ENCODE peak calls at places on chromosomes 1 and 21, in four cellular contexts. V is mammary epithelial cell, S is IMR-90, I is tibial artery. H is an unnamed sample. For H3K4me1, the result is how much of the 10 kb centered on the place peaks cover.

GRCh38 chr21:44012474-44013379 is 618 bp downstream of the TRAPPC10 start:
- DNase-seq in V (peak), S (peak), I (peak), H (no peak)

GRCh38 chr1:61318319-61319125 is 236.2 kb downstream of the NFIA start:
- DNase-seq in V (peak), S (peak), I (no peak), H (no peak)

GRCh38 chr1:110874303-110875215 is 1.6 kb downstream of the CD53 start:
- DNase-seq in V (no peak), S (no peak), I (no peak), H (no peak)

GRCh38 chr1:209659909-209660308 is 7.7 kb upstream of the LAMB3 start:
- DNase-seq in V (peak), S (peak), I (no peak), H (no peak)

GRCh38 chr1:234765181-234765580 is 155.2 kb upstream of the IRF2BP2 start:
- DNase-seq in V (no peak), S (peak), I (no peak), H (no peak)

GRCh38 chr1:27026621-27027574 is 14.2 kb upstream of the TENT5B start:
- DNase-seq in V (peak), S (peak), I (peak), H (no peak)

GRCh38 chr1:51897699-51898031 is 19.1 kb upstream of the NRDC start:
- DNase-seq in V (peak), S (peak), I (no peak), H (no peak)

GRCh38 chr1:156433602-156434001 is 64.6 kb downstream of the RHBG start:
- DNase-seq in V (no peak), S (no peak), I (no peak), H (no peak)

GRCh38 chr1:56771717-56772116 is 47.5 kb downstream of the FYB2 start:
- DNase-seq in V (no peak), S (no peak), I (no peak), H (no peak)

GRCh38 chr1:27603320-27603961 is 503 bp downstream of the AHDC1 start:
- DNase-seq in V (no peak), S (no peak), I (peak), H (no peak)

GRCh38 chr1:196856053-196856452 is 31.8 kb upstream of the CFHR4 start:
- DNase-seq in V (no peak), S (no peak), I (no peak), H (no peak)

GRCh38 chr1:14970115-14970798 is 183.3 kb upstream of the TMEM51 start:
- DNase-seq in V (peak), S (peak), I (peak), H (no peak)

GRCh38 chr1:186481303-186481888 is 20.5 kb upstream of the PDC start:
- DNase-seq in V (no peak), S (no peak), I (no peak), H (no peak)

GRCh38 chr1:70204578-70204977 is 801 bp downstream of the LRRC40 start:
- DNase-seq in V (peak), S (peak), I (no peak), H (no peak)

GRCh38 chr1:69976896-69977295 is 228.5 kb downstream of the LRRC40 start:
- DNase-seq in V (peak), S (peak), I (no peak), H (no peak)

GRCh38 chr1:1024421-1025415 is 4.8 kb downstream of the AGRN start:
- DNase-seq in V (peak), S (no peak), I (no peak), H (peak)

GRCh38 chr1:44273560-44274292 is 60.5 kb downstream of the DMAP1 start:
- DNase-seq in V (no peak), S (no peak), I (no peak), H (no peak)

GRCh38 chr1:147622731-147623130 is 47.6 kb downstream of the ACP6 start:
- DNase-seq in V (peak), S (peak), I (no peak), H (no peak)

GRCh38 chr1:228837817-228838716 is 102.8 kb downstream of the RHOU start:
- DNase-seq in V (peak), S (peak), I (peak), H (peak)

GRCh38 chr1:85578321-85579295 is 2.0 kb upstream of the CCN1 start:
- DNase-seq in V (no peak), S (peak), I (no peak), H (no peak)

GRCh38 chr1:37634554-37635308 is at the start of gene RSPO1:
- DNase-seq in V (peak), S (no peak), I (no peak), H (no peak)

GRCh38 chr1:180215856-180216625 is 14.0 kb upstream of the LHX4 start:
- DNase-seq in V (no peak), S (no peak), I (peak), H (no peak)

GRCh38 chr1:175338447-175339135 is 146.0 kb upstream of the KIAA0040 start:
- DNase-seq in V (no peak), S (no peak), I (no peak), H (no peak)

DNA sequence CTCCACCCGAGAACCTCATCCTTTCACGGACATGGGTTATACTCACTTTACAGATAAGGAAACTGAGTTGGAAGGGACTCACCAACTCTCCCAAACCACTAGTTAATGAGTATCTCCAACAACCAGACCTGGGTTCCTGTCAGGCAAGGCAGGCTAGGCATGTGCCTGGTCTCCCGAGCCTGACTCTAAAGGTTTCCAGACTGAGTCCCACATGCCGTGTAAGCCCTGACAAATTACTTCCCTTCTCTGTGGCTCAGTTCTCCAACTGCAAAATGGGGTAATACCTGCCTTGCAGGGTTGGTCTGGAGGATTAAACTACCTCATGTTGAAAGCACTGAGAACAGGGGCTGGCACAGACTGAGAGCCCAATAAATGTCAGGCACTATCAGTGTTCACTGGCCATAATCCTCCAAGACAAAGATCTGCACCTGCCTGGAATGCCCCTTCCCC is 34.2 kb downstream of the SSBP3 start:
- DNase-seq in V (no peak), S (no peak), I (no peak), H (no peak)
- H3K4me1 ChIP-seq in V (under half), S (under half), I (under half), H (under half)

GRCh38 chr1:203065191-203065590 is 20.6 kb downstream of the MYOG start:
- DNase-seq in V (no peak), S (no peak), I (no peak), H (no peak)
- H3K4me1 ChIP-seq in V (under half), S (under half), I (under half), H (under half)

GRCh38 chr1:116362050-116362449 is 11.0 kb upstream of the ATP1A1 start:
- DNase-seq in V (no peak), S (no peak), I (no peak), H (no peak)
- H3K4me1 ChIP-seq in V (under half), S (under half), I (under half), H (under half)

GRCh38 chr1:154784924-154785531 is 85.1 kb downstream of the KCNN3 start:
- DNase-seq in V (no peak), S (no peak), I (peak), H (no peak)

GRCh38 chr1:154787171-154787570 is 82.9 kb downstream of the KCNN3 start:
- DNase-seq in V (no peak), S (no peak), I (no peak), H (no peak)

GRCh38 chr1:154791292-154792278 is 78.5 kb downstream of the KCNN3 start:
- DNase-seq in V (peak), S (peak), I (no peak), H (no peak)

GRCh38 chr1:154788886-154789285 is 81.2 kb downstream of the KCNN3 start:
- DNase-seq in V (no peak), S (no peak), I (no peak), H (no peak)

DNA sequence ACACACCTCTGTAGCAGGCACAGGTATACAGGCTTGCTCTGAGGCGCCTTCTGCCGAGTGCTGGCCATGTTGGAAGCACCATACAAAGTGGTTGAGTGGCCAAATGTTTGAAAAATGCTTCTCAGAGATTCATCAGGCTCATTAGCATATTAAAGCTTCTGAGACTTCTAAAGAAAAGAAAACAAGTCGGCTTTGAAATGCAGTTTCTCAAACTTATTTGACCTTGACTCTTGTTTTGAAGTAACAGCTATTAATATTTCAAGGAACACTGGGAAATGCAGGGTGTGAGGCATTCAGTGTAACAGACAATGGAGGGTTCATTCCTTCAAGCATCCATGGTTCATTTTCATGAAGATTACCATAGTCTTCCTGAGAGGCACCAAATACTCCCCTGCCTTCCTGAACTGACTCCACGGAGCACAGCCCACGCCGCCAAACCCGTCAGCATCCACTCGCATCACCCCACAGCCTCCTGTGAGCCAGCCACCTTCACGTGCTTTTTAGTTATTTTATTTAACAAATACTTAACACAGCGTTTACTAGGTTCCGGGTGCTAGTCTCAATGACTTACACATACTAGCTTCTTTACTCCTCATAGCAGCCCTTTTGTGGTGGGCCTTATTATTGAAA is 81.7 kb downstream of the KCNN3 start:
- DNase-seq in V (no peak), S (no peak), I (no peak), H (no peak)
- H3K4me1 ChIP-seq in V (under half), S (under half), I (under half), H (under half)

GRCh38 chr1:106676021-106676420 is 380.5 kb upstream of the PRMT6 start:
- DNase-seq in V (peak), S (no peak), I (no peak), H (no peak)

GRCh38 chr1:106675558-106675957 is 380.9 kb upstream of the PRMT6 start:
- DNase-seq in V (no peak), S (no peak), I (no peak), H (no peak)

GRCh38 chr1:106677181-106677580 is 379.3 kb upstream of the PRMT6 start:
- DNase-seq in V (no peak), S (no peak), I (no peak), H (no peak)

GRCh38 chr1:106678661-106679060 is 377.8 kb upstream of the PRMT6 start:
- DNase-seq in V (no peak), S (no peak), I (no peak), H (no peak)

DNA sequence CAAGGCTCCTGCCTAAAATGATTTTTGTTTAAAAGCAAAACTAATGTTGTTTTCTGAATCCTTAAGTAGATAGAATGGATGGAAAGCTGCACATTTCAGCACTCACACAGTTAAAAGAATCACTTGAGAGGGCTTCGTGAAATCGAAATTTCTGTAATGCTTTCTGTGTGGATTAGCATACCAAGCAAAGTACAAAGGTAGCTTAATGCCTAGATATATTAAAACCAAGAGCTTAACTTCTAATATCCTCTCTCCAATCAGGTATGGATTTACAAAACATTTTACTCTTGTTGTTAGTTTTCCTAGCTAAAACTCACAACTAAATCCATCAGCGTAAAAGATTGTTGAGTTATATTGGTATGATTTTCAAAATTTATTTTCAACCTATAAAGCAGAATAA is 378.8 kb upstream of the PRMT6 start:
- DNase-seq in V (no peak), S (no peak), I (no peak), H (no peak)
- H3K4me1 ChIP-seq in V (under half), S (under half), I (under half), H (under half)